ENCODE peak calls at places on chromosome 3, in eight cellular contexts. Z is progenitor cell of endocrine pancreas; R is activated T-helper 1 cell treated with Interleukin-2 at 50 U/mL for 16 hours; L is lower leg skin; O is stimulated activated CD8-positive, alpha-beta memory T cell treated with anti-CD3 and anti-CD28 coated beads, Interleukin-4, amount 100 ng/mL, for 48 hours; C is HFFc6; E is Kasumi-1; J is effector CD4-positive, alpha-beta T cell. T is an unnamed sample.

GRCh38 chr3:122688996-122689395 is 8.4 kb downstream of the PARP14 start:
- DNase-seq in E (peak), R (no peak), C (peak), Z (no peak), J (no peak), L (no peak), O (no peak), T (no peak)

GRCh38 chr3:100656945-100657344 is 47.5 kb downstream of the ADGRG7 start:
- DNase-seq in L (no peak), O (no peak), J (no peak), R (no peak), C (no peak), E (no peak), Z (no peak), T (no peak)

GRCh38 chr3:167406876-167407492 is 26.9 kb upstream of the ZBBX start:
- DNase-seq in R (no peak), Z (peak), O (no peak), C (no peak), J (no peak), L (peak), E (peak), T (peak)

GRCh38 chr3:169812844-169813677 is at the start of the genes LRRC34 and LRRIQ4:
- DNase-seq in L (peak), E (peak), Z (peak), O (peak), R (peak), J (peak), C (peak), T (peak)

GRCh38 chr3:94187697-94188096 is 124.8 kb downstream of the NSUN3 start:
- DNase-seq in L (no peak), R (no peak), J (no peak), C (no peak), Z (no peak), O (no peak), E (no peak), T (no peak)

GRCh38 chr3:194720048-194720447 is 34.4 kb downstream of the FAM43A start:
- DNase-seq in O (no peak), R (no peak), Z (no peak), J (no peak), E (no peak), L (no peak), C (no peak), T (no peak)

GRCh38 chr3:3615533-3615932 is 183.7 kb upstream of the LRRN1 start:
- DNase-seq in E (no peak), J (no peak), C (no peak), L (no peak), Z (no peak), R (no peak), O (no peak), T (no peak)

GRCh38 chr3:25895443-25895842 is 105.6 kb downstream of the OXSM start:
- DNase-seq in Z (no peak), O (no peak), R (no peak), J (no peak), C (no peak), L (no peak), E (no peak), T (no peak)

GRCh38 chr3:58041826-58042324 is 33.7 kb downstream of the FLNB start:
- DNase-seq in Z (no peak), E (peak), O (no peak), J (no peak), C (peak), R (no peak), L (no peak), T (no peak)

GRCh38 chr3:50340404-50341329 is at the start of gene RASSF1:
- DNase-seq in O (peak), E (peak), L (peak), J (peak), C (peak), R (peak), Z (no peak), T (peak)

GRCh38 chr3:126542340-126543241 is 16.1 kb downstream of the C3orf22 start:
- DNase-seq in O (no peak), Z (peak), L (no peak), C (no peak), J (no peak), R (no peak), E (no peak), T (no peak)

T was measured in activated naive CD4-positive, alpha-beta T cell treated with anti-CD3 and anti-CD28 coated beads for 36 hours.